ENCODE peak calls at places on chromosomes 4 and X, in five cellular contexts. One of them, this sample, is unnamed.
A peak's percentile ranks its signal among the peaks of the same experiment; 100 is the strongest.

GRCh38 chr4:184170996-184171395 is 46.7 kb downstream of the ENPP6 start:
- DNase-seq in transverse colon: no peak
- DNase-seq in breast epithelium: no peak
- DNase-seq in GM23338: peak; percentile 66
- DNase-seq in sigmoid colon: no peak
- DNase-seq in this sample: no peak

GRCh38 chr4:6017030-6017429 is 1.2 kb downstream of the C4orf50 start:
- DNase-seq in transverse colon: no peak
- DNase-seq in breast epithelium: no peak
- DNase-seq in GM23338: no peak
- DNase-seq in sigmoid colon: no peak
- DNase-seq in this sample: no peak

GRCh38 chr4:38119663-38120374 is 159.6 kb downstream of the PTTG2 start:
- DNase-seq in transverse colon: no peak
- DNase-seq in breast epithelium: no peak
- DNase-seq in GM23338: no peak
- DNase-seq in sigmoid colon: no peak
- DNase-seq in this sample: peak; percentile 48

GRCh38 chr4:151824647-151825046 is 63.8 kb upstream of the GATB start:
- DNase-seq in transverse colon: no peak
- DNase-seq in breast epithelium: no peak
- DNase-seq in GM23338: no peak
- DNase-seq in sigmoid colon: no peak
- DNase-seq in this sample: no peak

GRCh38 chrX:69503835-69504625 is at the start of gene NALF2:
- DNase-seq in transverse colon: peak; percentile 40
- DNase-seq in breast epithelium: peak; percentile 54
- DNase-seq in GM23338: peak; percentile 80
- DNase-seq in sigmoid colon: peak; percentile 70
- DNase-seq in this sample: peak; percentile 86

GRCh38 chr4:180449395-180449956 is 1793.7 kb upstream of the TENM3 start:
- DNase-seq in transverse colon: no peak
- DNase-seq in breast epithelium: no peak
- DNase-seq in GM23338: peak; percentile 84
- DNase-seq in sigmoid colon: no peak
- DNase-seq in this sample: peak; percentile 53

GRCh38 chr4:123503698-123504389 is 107.2 kb downstream of the SPRY1 start:
- DNase-seq in transverse colon: no peak
- DNase-seq in breast epithelium: no peak
- DNase-seq in GM23338: no peak
- DNase-seq in sigmoid colon: no peak
- DNase-seq in this sample: no peak

GRCh38 chrX:9848718-9849481 is 62.7 kb downstream of the SHROOM2 start:
- DNase-seq in transverse colon: no peak
- DNase-seq in breast epithelium: no peak
- DNase-seq in GM23338: no peak
- DNase-seq in sigmoid colon: no peak
- DNase-seq in this sample: no peak

GRCh38 chr4:7394681-7395451 is 39.9 kb downstream of the PSAPL1 start:
- DNase-seq in transverse colon: no peak
- DNase-seq in breast epithelium: peak; percentile 36
- DNase-seq in GM23338: no peak
- DNase-seq in sigmoid colon: no peak
- DNase-seq in this sample: peak; percentile 29

GRCh38 chr4:55359397-55359916 is 13.4 kb downstream of the SRD5A3 start:
- DNase-seq in transverse colon: no peak
- DNase-seq in breast epithelium: no peak
- DNase-seq in GM23338: no peak
- DNase-seq in sigmoid colon: peak; percentile 80
- DNase-seq in this sample: no peak

GRCh38 chr4:55358246-55358645 is 12.2 kb downstream of the SRD5A3 start:
- DNase-seq in transverse colon: no peak
- DNase-seq in breast epithelium: no peak
- DNase-seq in GM23338: no peak
- DNase-seq in sigmoid colon: no peak
- DNase-seq in this sample: no peak

GRCh38 chr4:55355555-55355954 is 9.5 kb downstream of the SRD5A3 start:
- DNase-seq in transverse colon: no peak
- DNase-seq in breast epithelium: no peak
- DNase-seq in GM23338: no peak
- DNase-seq in sigmoid colon: no peak
- DNase-seq in this sample: no peak

GRCh38 chr4:55356991-55357461 is 11.0 kb downstream of the SRD5A3 start:
- DNase-seq in transverse colon: no peak
- DNase-seq in breast epithelium: no peak
- DNase-seq in GM23338: no peak
- DNase-seq in sigmoid colon: no peak
- DNase-seq in this sample: no peak

GRCh38 chr4:55358668-55359067 is 12.6 kb downstream of the SRD5A3 start:
- DNase-seq in transverse colon: no peak
- DNase-seq in breast epithelium: no peak
- DNase-seq in GM23338: no peak
- DNase-seq in sigmoid colon: no peak
- DNase-seq in this sample: no peak
- TF ChIP-seq POLR2AphosphoS5 in transverse colon: peak; percentile 58
- TF ChIP-seq POLR2AphosphoS5 in breast epithelium: no peak
- TF ChIP-seq POLR2AphosphoS5 in GM23338: no peak
- TF ChIP-seq POLR2AphosphoS5 in sigmoid colon: no peak
- TF ChIP-seq POLR2AphosphoS5 in this sample: no peak

GRCh38 chr4:15674926-15675325 is 6.7 kb upstream of the FAM200B start:
- DNase-seq in transverse colon: no peak
- DNase-seq in breast epithelium: no peak
- DNase-seq in GM23338: no peak
- DNase-seq in sigmoid colon: no peak
- DNase-seq in this sample: no peak

GRCh38 chr4:15675363-15675762 is 6.3 kb upstream of the FAM200B start:
- DNase-seq in transverse colon: no peak
- DNase-seq in breast epithelium: no peak
- DNase-seq in GM23338: no peak
- DNase-seq in sigmoid colon: no peak
- DNase-seq in this sample: no peak

GRCh38 chr4:15676899-15677298 is 4.7 kb upstream of the FAM200B start:
- DNase-seq in transverse colon: no peak
- DNase-seq in breast epithelium: no peak
- DNase-seq in GM23338: no peak
- DNase-seq in sigmoid colon: no peak
- DNase-seq in this sample: no peak

GRCh38 chr4:15676039-15676438 is 5.6 kb upstream of the FAM200B start:
- DNase-seq in transverse colon: no peak
- DNase-seq in breast epithelium: no peak
- DNase-seq in GM23338: no peak
- DNase-seq in sigmoid colon: no peak
- DNase-seq in this sample: no peak

GRCh38 chr4:15677507-15677988 is 4.1 kb upstream of the FAM200B start:
- DNase-seq in transverse colon: peak; percentile 39
- DNase-seq in breast epithelium: no peak
- DNase-seq in GM23338: peak; percentile 40
- DNase-seq in sigmoid colon: no peak
- DNase-seq in this sample: no peak
- H3K4me1 ChIP-seq in transverse colon: no peaks in the 10 kb centered on the region
- H3K4me1 ChIP-seq in breast epithelium: no peaks in the 10 kb centered on the region
- H3K4me1 ChIP-seq in GM23338: peaks cover 30% of the 10 kb centered on the region
- H3K4me1 ChIP-seq in sigmoid colon: peaks cover 5% of the 10 kb centered on the region
- H3K4me1 ChIP-seq in this sample: peaks cover 7% of the 10 kb centered on the region

GRCh38 chrX:17413228-17413627 is 38.2 kb downstream of the NHS start:
- DNase-seq in transverse colon: no peak
- DNase-seq in breast epithelium: no peak
- DNase-seq in GM23338: no peak
- DNase-seq in sigmoid colon: no peak
- DNase-seq in this sample: no peak

GRCh38 chrX:17414057-17414658 is 39.2 kb downstream of the NHS start:
- DNase-seq in transverse colon: no peak
- DNase-seq in breast epithelium: no peak
- DNase-seq in GM23338: no peak
- DNase-seq in sigmoid colon: no peak
- DNase-seq in this sample: no peak

GRCh38 chrX:17415242-17415815 is 40.3 kb downstream of the NHS start:
- DNase-seq in transverse colon: no peak
- DNase-seq in breast epithelium: no peak
- DNase-seq in GM23338: peak; percentile 35
- DNase-seq in sigmoid colon: no peak
- DNase-seq in this sample: no peak

GRCh38 chrX:17414839-17415238 is 39.8 kb downstream of the NHS start:
- DNase-seq in transverse colon: peak; percentile 22
- DNase-seq in breast epithelium: no peak
- DNase-seq in GM23338: peak; percentile 27
- DNase-seq in sigmoid colon: no peak
- DNase-seq in this sample: no peak

GRCh38 chrX:17417411-17417810 is 42.4 kb downstream of the NHS start:
- DNase-seq in transverse colon: no peak
- DNase-seq in breast epithelium: no peak
- DNase-seq in GM23338: no peak
- DNase-seq in sigmoid colon: no peak
- DNase-seq in this sample: no peak
- TF ChIP-seq POLR2AphosphoS5 in transverse colon: no peak
- TF ChIP-seq POLR2AphosphoS5 in breast epithelium: no peak
- TF ChIP-seq POLR2AphosphoS5 in GM23338: no peak
- TF ChIP-seq POLR2AphosphoS5 in sigmoid colon: no peak
- TF ChIP-seq POLR2AphosphoS5 in this sample: no peak

DNA sequence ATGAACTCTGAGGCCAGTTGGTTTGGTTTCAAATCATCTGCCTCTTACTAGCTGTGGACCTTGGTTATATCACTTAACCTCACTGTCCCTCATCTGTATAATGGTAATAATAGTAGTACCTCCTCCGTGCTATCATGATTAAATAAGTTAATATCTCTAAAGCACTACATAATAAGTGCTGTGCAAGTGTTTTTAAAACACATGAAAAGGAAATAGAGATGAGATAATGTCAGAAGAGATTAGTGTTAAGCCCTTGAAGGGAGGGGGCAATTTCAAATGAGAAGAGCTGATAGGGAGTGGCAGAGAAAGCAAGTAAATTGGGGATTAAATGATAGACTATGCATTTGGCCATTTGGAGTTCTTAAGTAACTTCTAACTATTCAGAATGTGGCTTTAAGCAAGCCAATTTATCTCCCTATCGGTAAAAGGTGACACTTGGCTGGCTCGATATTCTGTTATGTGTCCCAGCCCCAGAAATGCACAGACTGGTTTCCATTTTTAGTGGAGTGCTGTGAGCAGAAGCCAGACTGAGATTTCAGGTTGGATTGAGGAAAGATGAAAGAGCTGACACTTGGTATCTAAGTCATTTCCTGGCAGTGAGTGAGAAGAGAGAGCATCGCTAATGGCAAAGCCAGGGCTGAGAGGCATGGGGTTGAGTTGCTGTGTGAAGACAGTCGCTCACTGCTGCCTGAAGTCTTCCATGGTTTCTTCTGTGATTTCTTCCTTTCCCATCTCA is 109.6 kb upstream of the LIMCH1 start:
- DNase-seq in transverse colon: no peak
- DNase-seq in breast epithelium: no peak
- DNase-seq in GM23338: no peak
- DNase-seq in sigmoid colon: no peak
- DNase-seq in this sample: no peak
- H3K4me1 ChIP-seq in transverse colon: peaks cover 18% of the 10 kb centered on the region
- H3K4me1 ChIP-seq in breast epithelium: no peaks in the 10 kb centered on the region
- H3K4me1 ChIP-seq in GM23338: peaks cover 23% of the 10 kb centered on the region
- H3K4me1 ChIP-seq in sigmoid colon: peaks cover 9% of the 10 kb centered on the region
- H3K4me1 ChIP-seq in this sample: no peaks in the 10 kb centered on the region

DNA sequence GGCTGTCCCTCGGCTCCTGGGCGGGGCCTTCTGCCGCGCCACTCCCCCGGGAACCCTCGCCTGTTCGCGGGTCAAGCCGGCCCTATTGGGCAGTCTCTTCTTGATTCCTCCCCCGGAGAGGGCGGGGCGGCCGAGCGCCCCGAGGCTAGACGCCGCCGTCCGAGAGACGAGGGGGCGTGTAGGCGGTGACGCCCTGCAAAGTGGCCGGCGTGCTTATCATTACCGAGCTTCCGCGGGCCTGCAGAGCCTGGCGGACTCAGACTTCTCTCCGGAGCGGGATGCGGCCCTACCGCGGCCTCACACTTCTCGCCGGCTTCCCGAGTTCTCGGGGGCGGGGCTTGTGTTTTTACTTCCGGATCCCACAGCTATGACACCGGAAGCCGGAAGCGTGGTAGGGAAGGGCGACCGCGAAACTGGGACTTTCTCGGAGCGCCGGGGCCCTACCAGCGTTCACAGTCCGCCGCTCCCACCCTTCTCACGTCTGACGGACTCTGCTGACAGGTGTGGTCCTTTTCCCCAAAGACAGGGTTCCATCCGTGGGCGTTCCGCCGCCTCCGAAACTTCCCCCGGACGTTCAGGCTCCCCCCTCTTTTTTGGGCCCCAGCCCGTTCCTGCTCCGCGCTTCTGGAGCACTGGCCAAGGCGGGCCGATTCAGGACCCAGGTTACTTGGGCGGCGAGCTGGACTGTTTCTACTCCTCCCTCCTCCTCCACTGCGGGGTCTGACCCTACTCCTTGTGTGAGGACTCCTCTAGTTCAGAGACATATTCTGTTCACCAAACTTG is at the start of gene IKBKG:
- DNase-seq in transverse colon: peak; percentile 92
- DNase-seq in breast epithelium: peak; percentile 83
- DNase-seq in GM23338: peak; percentile 86
- DNase-seq in sigmoid colon: peak; percentile 96
- DNase-seq in this sample: peak; percentile 93
- TF ChIP-seq POLR2AphosphoS5 in transverse colon: peak; percentile 64
- TF ChIP-seq POLR2AphosphoS5 in breast epithelium: peak; percentile 13
- TF ChIP-seq POLR2AphosphoS5 in GM23338: no peak
- TF ChIP-seq POLR2AphosphoS5 in sigmoid colon: peak; percentile 66
- TF ChIP-seq POLR2AphosphoS5 in this sample: peak; percentile 3

GRCh38 chr4:145161549-145161948 is 18.8 kb downstream of the OTUD4 start:
- DNase-seq in transverse colon: no peak
- DNase-seq in breast epithelium: no peak
- DNase-seq in GM23338: no peak
- DNase-seq in sigmoid colon: no peak
- DNase-seq in this sample: no peak
- H3K4me1 ChIP-seq in transverse colon: no peaks in the 10 kb centered on the region
- H3K4me1 ChIP-seq in breast epithelium: no peaks in the 10 kb centered on the region
- H3K4me1 ChIP-seq in GM23338: no peaks in the 10 kb centered on the region
- H3K4me1 ChIP-seq in sigmoid colon: no peaks in the 10 kb centered on the region
- H3K4me1 ChIP-seq in this sample: no peaks in the 10 kb centered on the region

GRCh38 chrX:108811891-108812290 is 75.5 kb upstream of the IRS4 start:
- DNase-seq in transverse colon: no peak
- DNase-seq in breast epithelium: no peak
- DNase-seq in GM23338: peak; percentile 38
- DNase-seq in sigmoid colon: no peak
- DNase-seq in this sample: no peak
- TF ChIP-seq POLR2AphosphoS5 in transverse colon: no peak
- TF ChIP-seq POLR2AphosphoS5 in breast epithelium: no peak
- TF ChIP-seq POLR2AphosphoS5 in GM23338: no peak
- TF ChIP-seq POLR2AphosphoS5 in sigmoid colon: no peak
- TF ChIP-seq POLR2AphosphoS5 in this sample: no peak

This sample was measured in SK-N-SH.